ENCODE peak calls at places on chromosomes 13 and 19, in ten cellular contexts. J is stomach, A is ovary, U is tibial nerve, V is HCT116, B is right lobe of liver, O is testis, W is Peyer's patch, L is NB4, S is upper lobe of left lung. T is an unnamed sample.

GRCh38 chr13:87903568-87903967 is 232.4 kb downstream of the SLITRK5 start:
- DNase-seq in J (no peak), A (no peak), U (no peak), V (no peak), B (no peak), O (no peak), W (no peak), L (no peak), S (no peak), T (no peak)

GRCh38 chr13:38303816-38304215 is 45.8 kb upstream of the UFM1 start:
- DNase-seq in J (no peak), A (no peak), U (no peak), V (no peak), B (no peak), O (no peak), W (no peak), L (no peak), S (no peak), T (no peak)

GRCh38 chr19:45101796-45102195 is 8.8 kb downstream of the PPP1R37 start:
- DNase-seq in J (no peak), A (no peak), U (no peak), V (no peak), B (no peak), O (no peak), W (no peak), L (no peak), S (no peak), T (no peak)

GRCh38 chr19:47255947-47256687 is at the start of gene CCDC9:
- DNase-seq in J (peak; percentile 98), A (peak; percentile 98), U (peak; percentile 94), V (peak; percentile 92), B (peak; percentile 98), O (peak; percentile 97), W (peak; percentile 98), L (peak; percentile 100), S (peak; percentile 98), T (peak; percentile 95)

GRCh38 chr19:48926909-48927308 is 6.6 kb upstream of the DHDH start:
- DNase-seq in J (peak; percentile 64), A (no peak), U (no peak), V (peak; percentile 75), B (no peak), O (peak; percentile 55), W (no peak), L (no peak), S (no peak), T (peak; percentile 81)

GRCh38 chr13:76349700-76350099 is 536.5 kb downstream of the KCTD12 start:
- DNase-seq in J (no peak), A (no peak), U (no peak), V (no peak), B (no peak), O (no peak), W (no peak), L (no peak), S (no peak), T (no peak)

GRCh38 chr19:43767316-43767715 is 12.6 kb upstream of the SMG9 start:
- DNase-seq in J (no peak), A (no peak), U (no peak), V (no peak), B (no peak), O (no peak), W (no peak), L (no peak), S (no peak), T (no peak)

GRCh38 chr13:39149896-39150295 is 111.6 kb downstream of the NHLRC3 start:
- DNase-seq in J (no peak), A (no peak), U (no peak), V (no peak), B (no peak), O (no peak), W (no peak), L (no peak), S (no peak), T (no peak)

GRCh38 chr13:29884671-29885424 is 34.4 kb upstream of the UBL3 start:
- DNase-seq in J (no peak), A (no peak), U (no peak), V (no peak), B (no peak), O (peak; percentile 72), W (no peak), L (no peak), S (no peak), T (no peak)

GRCh38 chr19:58052256-58052655 is 6.8 kb upstream of the ZNF135 start:
- DNase-seq in J (no peak), A (no peak), U (no peak), V (no peak), B (no peak), O (no peak), W (no peak), L (no peak), S (peak; percentile 62), T (no peak)

GRCh38 chr13:53775807-53776206 is 747.2 kb downstream of the OLFM4 start:
- DNase-seq in J (no peak), A (no peak), U (no peak), V (no peak), B (no peak), O (no peak), W (no peak), L (no peak), S (no peak), T (no peak)

GRCh38 chr13:27211771-27212364 is 39.5 kb upstream of the RPL21 start:
- DNase-seq in J (no peak), A (no peak), U (no peak), V (peak; percentile 32), B (no peak), O (no peak), W (no peak), L (no peak), S (peak; percentile 58), T (no peak)

GRCh38 chr13:85277753-85278152 is 521.5 kb downstream of the SLITRK6 start:
- DNase-seq in J (no peak), A (no peak), U (no peak), V (no peak), B (no peak), O (no peak), W (no peak), L (no peak), S (no peak), T (no peak)

GRCh38 chr19:29673451-29674371 is 8.4 kb downstream of the PLEKHF1 start:
- DNase-seq in J (no peak), A (no peak), U (no peak), V (no peak), B (peak; percentile 53), O (no peak), W (peak; percentile 46), L (no peak), S (peak; percentile 75), T (no peak)

GRCh38 chr19:33000910-33001309 is 28.9 kb downstream of the FAAP24 start:
- DNase-seq in J (no peak), A (no peak), U (no peak), V (no peak), B (no peak), O (no peak), W (no peak), L (no peak), S (no peak), T (no peak)

GRCh38 chr13:37736040-37736439 is 133.5 kb downstream of the TRPC4 start:
- DNase-seq in J (no peak), A (no peak), U (no peak), V (no peak), B (no peak), O (no peak), W (no peak), L (no peak), S (no peak), T (no peak)

DNA sequence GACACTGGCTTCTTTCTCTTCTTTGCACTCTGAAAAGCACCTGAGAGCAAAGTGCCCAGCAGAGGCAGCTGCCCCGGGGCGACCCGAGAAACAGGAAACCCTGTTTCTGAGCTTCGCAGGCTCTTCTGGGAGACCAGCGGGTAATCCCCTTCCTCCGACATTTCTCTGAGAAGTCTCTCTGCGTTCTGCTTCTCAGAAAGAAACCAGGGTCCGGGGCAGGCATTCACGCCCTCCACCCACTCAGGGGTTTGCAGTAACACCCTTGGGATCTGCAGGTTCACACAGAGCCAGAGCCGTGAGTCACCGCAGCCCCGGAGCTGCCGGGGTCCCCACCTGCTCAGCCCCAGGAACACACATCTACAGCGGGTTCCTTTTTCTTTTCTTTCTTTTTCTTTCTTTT is 86.0 kb downstream of the GADD45B start:
- DNase-seq in J (no peak), A (no peak), U (no peak), V (no peak), B (peak; percentile 43), O (no peak), W (peak; percentile 75), L (peak; percentile 49), S (no peak), T (no peak)
- TF ChIP-seq POLR2A in J (no peak), A (no peak), U (no peak), V (no peak), B (no peak), O (no peak), W (no peak), L (no peak), S (no peak), T (no peak)

GRCh38 chr19:18304496-18305312 is 18.2 kb downstream of the LSM4 start:
- DNase-seq in J (peak; percentile 80), A (peak; percentile 89), U (peak; percentile 77), V (no peak), B (peak; percentile 89), O (peak; percentile 85), W (peak; percentile 90), L (peak; percentile 91), S (peak; percentile 92), T (peak; percentile 78)
- TF ChIP-seq POLR2A in J (peak; percentile 45), A (peak; percentile 75), U (peak; percentile 83), V (peak; percentile 55), B (peak; percentile 77), O (no peak), W (peak; percentile 45), L (peak; percentile 51), S (peak; percentile 48), T (no peak)

DNA sequence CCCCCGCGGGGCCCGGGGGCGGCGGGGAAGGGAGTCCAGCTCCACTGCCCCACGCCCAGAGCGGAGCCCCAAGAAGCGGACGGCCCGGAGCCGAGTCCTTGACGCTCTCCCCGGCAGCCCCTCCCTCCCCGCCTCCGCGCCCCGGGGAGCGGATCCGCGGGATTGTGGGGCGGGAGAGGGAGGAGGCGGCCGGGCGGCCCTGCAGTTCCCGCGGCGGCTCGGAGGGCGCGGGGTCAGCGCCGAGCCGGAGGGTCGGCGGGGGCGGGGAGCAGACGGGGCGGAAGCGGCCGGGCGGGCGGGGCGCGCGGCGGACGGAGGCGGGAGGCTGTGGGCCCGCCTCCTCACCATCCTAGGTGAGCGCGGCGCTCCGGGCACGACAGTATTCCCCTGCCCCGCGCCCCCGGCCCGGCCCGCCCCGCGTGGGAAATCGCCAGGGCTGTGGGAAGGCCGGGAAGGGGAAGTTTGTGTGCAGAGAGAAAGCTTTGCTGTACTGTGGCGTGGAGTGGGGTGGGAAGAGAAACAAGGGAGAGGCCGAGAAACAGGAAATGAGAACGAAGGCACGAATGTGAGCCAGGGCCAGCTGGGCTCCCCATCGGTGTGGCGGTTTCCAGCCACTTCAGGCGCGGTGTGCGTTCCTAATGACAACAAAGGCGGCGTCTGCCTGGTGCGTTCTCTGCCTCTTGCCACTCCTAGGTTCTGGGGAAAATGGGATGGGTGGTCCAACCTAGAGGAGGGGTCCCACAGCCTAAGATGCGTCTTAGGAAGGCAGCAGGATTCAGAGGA is 1.3 kb upstream of the KLF12 start:
- DNase-seq in J (peak; percentile 68), A (peak; percentile 80), U (peak; percentile 30), V (no peak), B (peak; percentile 89), O (peak; percentile 57), W (peak; percentile 82), L (peak; percentile 22), S (peak; percentile 94), T (peak; percentile 36)
- TF ChIP-seq POLR2A in J (no peak), A (no peak), U (peak; percentile 30), V (peak; percentile 51), B (peak; percentile 52), O (no peak), W (no peak), L (no peak), S (no peak), T (no peak)

GRCh38 chr19:14419038-14419813 is at the start of gene DDX39A:
- DNase-seq in J (peak; percentile 99), A (peak; percentile 94), U (peak; percentile 99), V (peak; percentile 99), B (peak; percentile 98), O (peak; percentile 100), W (peak; percentile 99), L (peak; percentile 99), S (peak; percentile 95), T (peak; percentile 100)
- TF ChIP-seq POLR2A in J (no peak), A (peak; percentile 63), U (peak; percentile 87), V (no peak), B (peak; percentile 67), O (no peak), W (peak; percentile 86), L (peak; percentile 74), S (no peak), T (peak; percentile 83)